ENCODE peak calls at places on chromosomes 13 and 19, in six cellular contexts. R is Kasumi-1; C is left lung; P is activated naive CD8-positive, alpha-beta T cell treated with anti-CD3 and anti-CD28 coated beads, Interleukin-2, amount 50 U/mL, for 24 hours; G is ACHN; F is amniotic stem cell. I is an unnamed sample.

GRCh38 chr19:33819875-33820781 is 23.5 kb downstream of the KCTD15 start:
- DNase-seq in R (peak), C (peak), P (peak), G (peak), F (no peak), I (peak)

GRCh38 chr13:45807520-45808099 is 43.9 kb downstream of the SIAH3 start:
- DNase-seq in R (peak), C (no peak), P (peak), G (peak), F (peak), I (peak)

GRCh38 chr13:46751811-46752635 is 44.9 kb downstream of the ESD start:
- DNase-seq in R (peak), C (peak), P (peak), G (peak), F (no peak), I (peak)

GRCh38 chr13:100836696-100837095 is 162.1 kb upstream of the TMTC4 start:
- DNase-seq in R (no peak), C (no peak), P (no peak), G (no peak), F (no peak), I (no peak)

GRCh38 chr19:34575206-34575605 is 93.6 kb downstream of the WTIP start:
- DNase-seq in R (no peak), C (no peak), P (no peak), G (no peak), F (no peak), I (no peak)

GRCh38 chr13:98216711-98217110 is 39.6 kb upstream of the RNF113B start:
- DNase-seq in R (no peak), C (no peak), P (no peak), G (no peak), F (no peak), I (no peak)

GRCh38 chr13:72205773-72206172 is 338.8 kb upstream of the DACH1 start:
- DNase-seq in R (no peak), C (no peak), P (no peak), G (peak), F (no peak), I (no peak)

GRCh38 chr19:53541971-53542370 is 4.0 kb downstream of the ZNF331 start:
- DNase-seq in R (no peak), C (no peak), P (no peak), G (no peak), F (no peak), I (no peak)

GRCh38 chr19:54609356-54609791 is 15.9 kb downstream of the LILRA1 start:
- DNase-seq in R (no peak), C (no peak), P (no peak), G (no peak), F (no peak), I (no peak)

GRCh38 chr13:43285891-43286602 is 262.7 kb downstream of the DNAJC15 start:
- DNase-seq in R (no peak), C (no peak), P (no peak), G (peak), F (no peak), I (no peak)

GRCh38 chr13:100566543-100566942 is 22.0 kb downstream of the GGACT start:
- DNase-seq in R (no peak), C (no peak), P (no peak), G (no peak), F (no peak), I (no peak)

GRCh38 chr13:91817250-91817649 is 418.8 kb downstream of the GPC5 start:
- DNase-seq in R (peak), C (no peak), P (no peak), G (peak), F (no peak), I (no peak)

GRCh38 chr19:50423279-50424113 is 4.8 kb downstream of the SPIB start:
- DNase-seq in R (no peak), C (no peak), P (no peak), G (no peak), F (no peak), I (no peak)

GRCh38 chr19:1658446-1659433 is 6.3 kb upstream of the TCF3 start:
- DNase-seq in R (no peak), C (no peak), P (no peak), G (no peak), F (no peak), I (no peak)

GRCh38 chr19:27974082-27974513 is 1238.9 kb downstream of the UQCRFS1 start:
- DNase-seq in R (peak), C (no peak), P (peak), G (peak), F (no peak), I (peak)

GRCh38 chr13:76038920-76039716 is 403.0 kb downstream of the LMO7 start:
- DNase-seq in R (no peak), C (no peak), P (no peak), G (peak), F (no peak), I (no peak)

GRCh38 chr13:38401276-38401675 is 51.6 kb downstream of the UFM1 start:
- DNase-seq in R (no peak), C (no peak), P (no peak), G (no peak), F (no peak), I (no peak)

GRCh38 chr19:35357867-35358573 is at the start of gene FFAR3:
- DNase-seq in R (peak), C (peak), P (no peak), G (no peak), F (no peak), I (no peak)

GRCh38 chr19:6062274-6062673 is 48.0 kb downstream of the RFX2 start:
- DNase-seq in R (peak), C (peak), P (peak), G (no peak), F (no peak), I (no peak)

GRCh38 chr19:4301590-4302237 is 475 bp downstream of the TMIGD2 start:
- DNase-seq in R (peak), C (no peak), P (no peak), G (no peak), F (no peak), I (no peak)

GRCh38 chr13:43473437-43473836 is 313.3 kb downstream of the ENOX1 start:
- DNase-seq in R (peak), C (no peak), P (no peak), G (no peak), F (no peak), I (no peak)

GRCh38 chr13:42553098-42554046 is 20.6 kb upstream of the TNFSF11 start:
- DNase-seq in R (no peak), C (no peak), P (no peak), G (no peak), F (no peak), I (no peak)

GRCh38 chr19:19750842-19751790 is 18.2 kb upstream of the ZNF14 start:
- DNase-seq in R (no peak), C (no peak), P (no peak), G (no peak), F (no peak), I (no peak)

GRCh38 chr13:46698910-46699460 is 98.0 kb downstream of the ESD start:
- DNase-seq in R (no peak), C (no peak), P (no peak), G (no peak), F (no peak), I (no peak)

GRCh38 chr19:48170817-48171347 is 402 bp downstream of the ZSWIM9 start:
- DNase-seq in R (no peak), C (peak), P (no peak), G (no peak), F (no peak), I (no peak)

GRCh38 chr13:50713849-50714248 is 129.6 kb downstream of the DLEU7 start:
- DNase-seq in R (peak), C (no peak), P (peak), G (peak), F (no peak), I (peak)

GRCh38 chr19:6739884-6740588 is 556 bp downstream of the TRIP10 start:
- DNase-seq in R (no peak), C (no peak), P (peak), G (peak), F (no peak), I (peak)